ENCODE peak calls at places on chromosomes 3 and 15, in four cellular contexts. Y, D, N and V are unnamed samples.

GRCh38 chr15:58348095-58348812 is 83.5 kb upstream of the LIPC start:
- DNase-seq in N (no peak), Y (no peak), D (no peak), V (no peak)

GRCh38 chr3:25885544-25885943 is 95.7 kb downstream of the OXSM start:
- DNase-seq in D (no peak), Y (no peak), N (no peak), V (no peak)

GRCh38 chr3:73605388-73605787 is 19.4 kb downstream of the PDZRN3 start:
- DNase-seq in D (no peak), N (no peak), Y (peak; percentile 47), V (no peak)

GRCh38 chr3:197001972-197002700 is 27.5 kb downstream of the MELTF start:
- DNase-seq in N (no peak), Y (peak; percentile 30), D (peak; percentile 24), V (peak; percentile 82)

GRCh38 chr15:70045045-70045444 is 52.7 kb downstream of the TLE3 start:
- DNase-seq in Y (no peak), N (no peak), D (no peak), V (no peak)

GRCh38 chr3:115912372-115912771 is 289.1 kb downstream of the GAP43 start:
- DNase-seq in N (no peak), Y (no peak), D (no peak), V (no peak)

GRCh38 chr15:22265056-22265945 is 185.0 kb downstream of the OR4M2 start:
- DNase-seq in N (no peak), D (no peak), Y (no peak), V (no peak)

GRCh38 chr15:53225786-53226185 is 435.6 kb upstream of the ONECUT1 start:
- DNase-seq in Y (no peak), D (no peak), N (no peak), V (no peak)

GRCh38 chr15:67545864-67546263 is 3.4 kb downstream of the MAP2K5 start:
- DNase-seq in N (no peak), Y (no peak), D (no peak), V (no peak)
- H3K4me3 ChIP-seq in N (no peak overlapping the region), Y (no peak overlapping the region), D (no peak overlapping the region), V (no peak overlapping the region)

DNA sequence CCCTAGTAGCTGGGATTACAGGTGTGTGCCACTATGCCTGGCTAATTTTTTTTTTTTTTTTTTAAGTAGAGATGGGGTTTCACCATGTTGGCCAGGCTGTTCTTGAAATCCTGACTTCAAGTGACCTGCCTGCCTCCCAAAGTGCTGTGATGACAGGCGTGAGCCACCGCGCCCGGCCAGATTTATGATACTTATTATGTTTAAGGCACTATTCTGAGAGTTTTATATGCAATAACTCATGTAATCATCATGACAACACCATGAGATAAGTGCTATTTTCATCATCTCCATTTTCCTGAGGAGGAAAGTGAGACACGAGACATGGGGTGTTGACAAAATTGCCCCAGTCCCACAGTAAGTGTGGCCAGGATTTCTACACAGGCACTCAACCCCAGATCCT is 366.4 kb upstream of the TRIM42 start:
- DNase-seq in N (no peak), D (no peak), Y (no peak), V (no peak)
- H3K4me3 ChIP-seq in N (no peak overlapping the region), D (no peak overlapping the region), Y (no peak overlapping the region), V (no peak overlapping the region)

DNA sequence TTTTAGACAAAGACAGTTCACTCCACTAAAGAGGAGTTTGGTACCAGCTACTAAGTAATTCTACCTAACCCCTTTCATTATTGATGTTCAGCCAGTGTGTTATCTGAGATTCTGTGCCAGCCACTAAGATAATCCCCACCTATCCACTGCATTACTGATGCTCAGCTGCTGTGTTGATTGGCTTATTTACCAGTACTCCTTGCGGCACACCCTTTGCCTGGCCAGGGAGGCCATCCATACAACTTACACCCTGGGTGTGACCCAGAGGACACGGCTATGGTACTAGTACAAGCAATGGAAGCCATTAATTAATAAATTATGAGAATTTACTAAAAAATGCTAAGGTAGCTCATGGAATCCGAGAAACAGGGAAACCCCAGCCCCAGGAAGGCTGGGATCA is 290.7 kb upstream of the CTNNB1 start:
- DNase-seq in N (no peak), D (peak; percentile 40), Y (no peak), V (no peak)
- H3K4me3 ChIP-seq in N (no peak overlapping the region), D (peak overlapping the region; percentile 83), Y (no peak overlapping the region), V (no peak overlapping the region)

DNA sequence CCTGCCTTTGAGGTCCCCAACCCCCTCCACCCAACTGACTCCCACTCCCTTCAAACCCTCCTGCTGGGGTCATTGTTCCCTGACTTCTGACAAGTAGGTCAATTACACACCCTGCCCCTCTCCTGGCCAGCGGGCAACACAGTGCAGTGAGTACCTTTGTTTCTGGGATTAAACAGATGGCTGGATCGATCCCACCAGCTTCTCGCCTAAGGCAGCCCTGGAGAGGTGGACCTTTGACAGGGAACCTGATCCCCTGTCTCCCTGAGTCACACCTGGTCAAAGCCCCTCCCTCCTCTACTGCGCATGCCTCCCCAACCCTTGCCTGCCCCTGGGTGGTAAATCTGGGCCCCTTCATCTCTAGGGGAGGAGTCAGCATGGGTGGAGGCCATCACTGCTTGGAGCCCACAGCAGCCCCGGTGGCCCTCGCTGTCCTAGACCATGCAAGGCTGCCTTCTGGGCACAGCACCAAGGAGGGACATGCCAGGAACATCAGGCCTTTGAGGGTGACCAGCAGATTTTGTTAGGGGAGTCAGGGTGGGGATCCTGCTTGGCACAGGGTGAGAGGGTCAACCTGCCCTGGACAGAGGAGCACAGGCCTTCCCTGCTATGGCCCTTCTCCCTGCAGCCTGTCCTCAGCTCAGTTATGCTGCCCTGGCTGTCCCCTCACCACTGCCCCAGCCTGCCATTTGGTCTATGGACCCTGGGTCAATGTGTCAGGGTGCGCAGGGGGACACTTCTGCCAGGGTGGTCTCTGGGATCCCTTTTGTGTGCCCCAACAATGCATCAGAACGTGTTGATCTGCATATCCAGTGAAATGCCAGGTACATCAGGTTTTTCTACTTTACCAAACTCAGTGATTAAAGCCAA is 9.8 kb upstream of the PRR23E start:
- DNase-seq in Y (no peak), N (no peak), D (peak; percentile 39), V (no peak)
- H3K4me3 ChIP-seq in Y (no peak overlapping the region), N (no peak overlapping the region), D (no peak overlapping the region), V (no peak overlapping the region)